ENCODE peak calls at places on chromosome 6, in ten cellular contexts. Y is ovary; Q is tibial artery; H is testis; U is dorsolateral prefrontal cortex; P is CD8-positive, alpha-beta T cell; D is body of pancreas; A is mammary epithelial cell; M is upper lobe of right lung; R is cardiac muscle cell. J is an unnamed sample. For H3K27me3, the result is how much of the 10 kb centered on the place peaks cover.

GRCh38 chr6:84191802-84192201 is 35.6 kb downstream of the CEP162 start:
- DNase-seq in Y (no peak), Q (no peak), H (no peak), U (no peak), P (no peak), D (no peak), A (no peak), M (no peak), R (no peak), J (no peak)

GRCh38 chr6:82589509-82590206 is 226.0 kb downstream of the TPBG start:
- DNase-seq in Y (no peak), Q (no peak), H (no peak), U (no peak), P (no peak), D (no peak), A (peak), M (no peak), R (no peak), J (peak)

GRCh38 chr6:81487489-81487888 is 265.0 kb downstream of the TENT5A start:
- DNase-seq in Y (peak), Q (peak), H (peak), U (peak), P (no peak), D (peak), A (no peak), M (no peak), R (no peak), J (no peak)

GRCh38 chr6:100472674-100473073 is 8.0 kb upstream of the SIM1 start:
- DNase-seq in Y (no peak), Q (no peak), H (no peak), U (no peak), P (no peak), D (no peak), A (peak), M (no peak), R (no peak), J (peak)

GRCh38 chr6:114342086-114342825 is 567 bp downstream of the HS3ST5 start:
- DNase-seq in Y (no peak), Q (no peak), H (peak), U (peak), P (no peak), D (peak), A (peak), M (peak), R (peak), J (no peak)

GRCh38 chr6:139711714-139712585 is 337.5 kb upstream of the CITED2 start:
- DNase-seq in Y (no peak), Q (no peak), H (no peak), U (no peak), P (no peak), D (no peak), A (peak), M (no peak), R (no peak), J (no peak)

GRCh38 chr6:149934249-149935156 is 7.3 kb upstream of the ULBP2 start:
- DNase-seq in Y (peak), Q (no peak), H (peak), U (peak), P (peak), D (peak), A (peak), M (no peak), R (peak), J (peak)

GRCh38 chr6:36024154-36024760 is at the start of gene SLC26A8:
- DNase-seq in Y (peak), Q (no peak), H (peak), U (no peak), P (no peak), D (no peak), A (no peak), M (no peak), R (peak), J (no peak)

GRCh38 chr6:156563710-156564109 is 213.5 kb upstream of the ARID1B start:
- DNase-seq in Y (no peak), Q (no peak), H (no peak), U (no peak), P (no peak), D (no peak), A (no peak), M (no peak), R (peak), J (no peak)

GRCh38 chr6:111646942-111647341 is 41.3 kb upstream of the TRAF3IP2 start:
- DNase-seq in Y (peak), Q (peak), H (peak), U (no peak), P (no peak), D (no peak), A (peak), M (no peak), R (no peak), J (no peak)

GRCh38 chr6:167695831-167696230 is 130.9 kb upstream of the AFDN start:
- DNase-seq in Y (no peak), Q (no peak), H (no peak), U (no peak), P (no peak), D (no peak), A (no peak), M (no peak), R (no peak), J (no peak)

GRCh38 chr6:5084787-5085637 is at the start of gene PPP1R3G:
- DNase-seq in Y (peak), Q (peak), H (peak), U (no peak), P (no peak), D (peak), A (peak), M (peak), R (peak), J (no peak)

GRCh38 chr6:1020837-1021236 is 291.1 kb upstream of the FOXQ1 start:
- DNase-seq in Y (no peak), Q (no peak), H (no peak), U (no peak), P (no peak), D (no peak), A (no peak), M (no peak), R (no peak), J (no peak)

GRCh38 chr6:7169296-7169721 is 61.5 kb downstream of the RREB1 start:
- DNase-seq in Y (no peak), Q (peak), H (no peak), U (no peak), P (no peak), D (peak), A (no peak), M (no peak), R (no peak), J (no peak)

GRCh38 chr6:159981171-159981571 is 12.3 kb downstream of the IGF2R start:
- DNase-seq in Y (no peak), Q (no peak), H (no peak), U (no peak), P (no peak), D (no peak), A (no peak), M (no peak), R (no peak), J (no peak)
- H3K4me3 ChIP-seq in Y (no peak), Q (no peak), H (no peak), U (no peak), P (peak), D (no peak), A (no peak), M (peak), R (no peak), J (no peak)

DNA sequence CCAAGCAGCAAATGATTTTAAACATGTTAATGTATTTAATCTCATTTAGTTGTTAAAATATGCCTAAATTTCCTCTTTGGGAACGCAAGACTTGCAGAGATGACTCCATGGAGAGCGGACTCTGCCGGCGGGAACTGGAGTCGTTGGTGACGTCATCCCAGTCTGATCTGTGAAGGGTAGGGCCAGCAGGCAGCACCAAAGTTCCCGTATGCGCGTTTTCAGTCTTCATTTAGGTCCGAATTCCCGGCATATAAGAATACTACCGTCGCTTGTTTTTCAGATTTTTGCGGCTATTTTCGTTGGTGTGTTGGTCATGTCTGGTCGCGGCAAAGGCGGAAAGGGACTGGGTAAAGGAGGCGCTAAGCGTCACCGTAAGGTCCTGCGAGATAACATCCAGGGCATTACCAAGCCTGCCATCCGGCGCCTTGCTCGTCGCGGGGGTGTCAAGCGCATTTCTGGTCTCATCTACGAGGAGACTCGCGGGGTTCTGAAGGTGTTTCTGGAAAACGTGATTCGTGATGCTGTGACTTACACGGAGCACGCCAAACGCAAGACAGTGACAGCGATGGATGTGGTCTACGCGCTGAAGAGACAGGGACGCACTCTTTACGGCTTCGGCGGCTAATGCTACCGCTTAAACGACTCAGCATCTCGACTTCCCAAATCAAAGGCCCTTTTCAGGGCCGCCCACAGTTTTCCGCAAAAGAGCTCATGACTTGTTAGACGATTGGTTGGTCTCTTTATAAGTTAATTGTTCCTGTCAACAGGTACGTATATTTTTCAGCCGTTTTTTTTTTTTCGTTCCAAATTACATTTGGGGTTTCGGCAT is 117.3 kb downstream of the HFE start:
- DNase-seq in Y (peak), Q (peak), H (peak), U (peak), P (peak), D (peak), A (peak), M (peak), R (peak), J (peak)
- TF ChIP-seq CTCF in Y (no peak), Q (peak), H (no peak), U (peak), P (no peak), D (no peak), A (peak), M (peak), R (peak), J (peak)

GRCh38 chr6:27146706-27147507 is 100.6 kb upstream of the PRSS16 start:
- DNase-seq in Y (peak), Q (peak), H (peak), U (peak), P (peak), D (peak), A (peak), M (peak), R (peak), J (peak)
- H3K27me3 ChIP-seq in Y (under half), Q (under half), H (under half), U (under half), P (under half), D (under half), A (under half), M (under half), R (under half), J (under half)

DNA sequence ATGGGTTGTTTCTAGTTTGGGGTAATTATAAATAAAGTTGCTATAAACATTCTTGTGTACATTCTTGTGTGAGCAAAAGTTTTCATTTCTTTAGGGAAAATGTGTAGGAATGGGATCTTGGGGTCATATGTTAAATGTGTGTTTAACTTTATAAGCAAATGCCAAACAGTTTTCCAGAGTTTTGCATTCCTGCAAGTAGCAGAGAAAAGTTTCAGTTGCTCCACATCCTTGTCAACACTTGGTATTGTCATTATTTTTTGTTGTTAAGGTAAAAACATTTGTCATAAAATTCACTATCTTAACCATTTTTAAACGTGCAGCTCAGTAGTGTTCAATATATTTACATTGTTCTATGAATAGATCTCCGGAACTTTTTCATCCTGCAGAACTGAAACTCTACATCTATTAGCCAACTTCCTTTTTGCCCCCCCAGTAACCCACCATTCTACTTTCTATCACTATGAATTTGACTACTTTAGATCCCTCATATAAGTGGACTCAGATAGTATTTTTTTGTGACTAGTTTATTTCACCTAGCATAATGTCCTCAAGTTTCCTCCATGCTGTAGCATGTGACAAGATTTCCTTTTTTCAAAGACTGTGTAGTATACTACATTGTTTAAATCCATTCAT is 48.4 kb downstream of the PHACTR2 start:
- DNase-seq in Y (no peak), Q (no peak), H (no peak), U (no peak), P (no peak), D (no peak), A (no peak), M (no peak), R (no peak), J (no peak)
- H3K4me3 ChIP-seq in Y (no peak), Q (no peak), H (no peak), U (no peak), P (no peak), D (no peak), A (no peak), M (no peak), R (no peak), J (no peak)

DNA sequence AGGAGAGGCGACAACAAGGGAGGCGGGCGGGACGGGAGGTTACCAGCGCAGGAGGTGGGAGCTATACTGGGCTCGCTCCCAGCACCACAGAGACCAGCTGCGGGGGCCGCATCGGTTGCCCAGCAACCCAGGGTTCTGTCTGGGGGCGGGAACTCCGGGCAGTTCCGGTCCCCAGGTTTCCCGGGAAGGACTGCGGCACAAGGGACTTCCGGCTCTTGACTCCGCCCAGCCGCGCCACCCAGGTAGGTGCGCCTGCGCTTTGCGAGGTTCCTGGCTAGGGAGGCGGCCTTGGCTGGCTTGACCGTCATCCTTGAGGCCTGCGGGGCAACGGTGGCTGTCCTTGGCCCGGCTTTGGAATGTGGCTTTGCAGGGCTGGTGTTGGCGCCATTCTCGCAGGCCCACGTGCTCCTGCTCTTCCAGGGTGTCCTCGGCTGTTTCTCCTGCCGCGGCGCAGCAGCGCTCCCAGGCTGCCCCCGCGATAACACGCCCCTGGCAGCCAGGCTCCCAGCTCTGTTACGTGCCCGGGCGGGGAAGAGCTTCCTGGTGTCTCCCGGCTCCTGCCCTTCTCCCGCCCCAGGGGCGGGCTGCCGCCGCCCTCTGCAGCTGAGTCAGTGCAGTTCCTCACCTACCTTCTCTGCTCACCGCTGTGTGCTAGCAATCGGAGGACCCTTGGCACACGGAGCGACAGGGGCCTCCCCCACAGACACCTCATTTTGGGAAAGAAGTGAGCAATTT is at the start of gene RSPH3:
- DNase-seq in Y (peak), Q (peak), H (peak), U (peak), P (peak), D (peak), A (peak), M (peak), R (peak), J (peak)
- TF ChIP-seq CTCF in Y (no peak), Q (peak), H (no peak), U (no peak), P (no peak), D (no peak), A (no peak), M (peak), R (no peak), J (peak)

DNA sequence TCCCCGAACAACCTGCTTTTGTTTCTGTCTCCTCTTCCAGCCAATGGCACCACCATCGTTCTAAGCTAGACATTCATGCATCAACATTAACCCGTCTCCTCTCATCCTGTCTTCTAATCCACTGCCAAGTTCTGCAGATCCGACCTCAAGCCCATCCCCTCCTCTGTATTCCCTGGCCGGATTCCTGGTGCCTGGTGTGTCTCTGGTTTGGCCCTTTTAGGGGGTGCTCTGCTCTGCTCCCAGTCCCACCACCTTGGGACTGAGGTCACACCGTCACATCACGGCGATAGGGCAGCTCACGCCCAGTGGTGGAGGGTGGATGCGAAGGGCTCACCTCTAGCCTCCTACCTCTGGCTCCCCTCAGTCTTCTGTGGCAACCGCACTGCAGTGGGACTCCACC is 102.5 kb upstream of the AGPAT4 start:
- DNase-seq in Y (no peak), Q (no peak), H (no peak), U (no peak), P (no peak), D (no peak), A (no peak), M (no peak), R (no peak), J (no peak)
- H3K27me3 ChIP-seq in Y (under half), Q (under half), H (under half), U (under half), P (under half), D (under half), A (under half), M (under half), R (under half), J (under half)

GRCh38 chr6:40585661-40586269 is 1.4 kb downstream of the LRFN2 start:
- DNase-seq in Y (no peak), Q (no peak), H (no peak), U (no peak), P (no peak), D (no peak), A (no peak), M (no peak), R (no peak), J (no peak)
- H3K4me3 ChIP-seq in Y (no peak), Q (no peak), H (no peak), U (peak), P (no peak), D (no peak), A (no peak), M (no peak), R (no peak), J (no peak)

DNA sequence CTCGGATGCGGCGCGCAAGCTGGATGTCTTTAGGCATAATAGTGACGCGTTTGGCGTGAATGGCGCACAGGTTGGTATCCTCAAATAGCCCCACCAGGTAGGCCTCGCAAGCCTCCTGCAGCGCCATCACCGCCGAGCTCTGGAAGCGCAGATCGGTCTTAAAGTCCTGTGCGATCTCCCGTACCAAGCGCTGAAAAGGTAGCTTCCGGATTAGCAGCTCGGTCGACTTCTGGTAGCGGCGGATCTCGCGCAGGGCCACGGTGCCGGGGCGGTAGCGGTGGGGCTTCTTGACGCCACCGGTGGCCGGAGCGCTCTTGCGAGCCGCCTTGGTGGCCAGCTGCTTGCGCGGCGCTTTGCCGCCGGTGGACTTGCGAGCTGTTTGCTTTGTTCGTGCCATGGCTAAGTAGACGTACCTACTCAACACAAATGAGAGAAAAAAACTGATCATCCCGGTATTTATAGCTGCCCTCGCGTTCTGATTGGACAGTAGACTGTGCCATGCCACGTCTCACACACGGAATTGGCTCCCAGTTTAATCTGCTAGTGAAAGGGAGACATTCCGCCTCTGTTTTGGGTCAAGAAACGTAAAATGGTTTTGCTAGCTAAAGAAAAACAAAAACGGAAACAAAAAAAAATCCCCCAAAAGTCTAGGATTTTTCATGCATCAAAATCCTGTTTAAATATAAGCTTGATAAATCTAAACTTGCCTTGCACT is 40.1 kb downstream of the OR2B2 start:
- DNase-seq in Y (peak), Q (peak), H (peak), U (no peak), P (peak), D (peak), A (peak), M (peak), R (peak), J (peak)
- TF ChIP-seq CTCF in Y (no peak), Q (no peak), H (no peak), U (no peak), P (peak), D (no peak), A (peak), M (peak), R (peak), J (peak)

DNA sequence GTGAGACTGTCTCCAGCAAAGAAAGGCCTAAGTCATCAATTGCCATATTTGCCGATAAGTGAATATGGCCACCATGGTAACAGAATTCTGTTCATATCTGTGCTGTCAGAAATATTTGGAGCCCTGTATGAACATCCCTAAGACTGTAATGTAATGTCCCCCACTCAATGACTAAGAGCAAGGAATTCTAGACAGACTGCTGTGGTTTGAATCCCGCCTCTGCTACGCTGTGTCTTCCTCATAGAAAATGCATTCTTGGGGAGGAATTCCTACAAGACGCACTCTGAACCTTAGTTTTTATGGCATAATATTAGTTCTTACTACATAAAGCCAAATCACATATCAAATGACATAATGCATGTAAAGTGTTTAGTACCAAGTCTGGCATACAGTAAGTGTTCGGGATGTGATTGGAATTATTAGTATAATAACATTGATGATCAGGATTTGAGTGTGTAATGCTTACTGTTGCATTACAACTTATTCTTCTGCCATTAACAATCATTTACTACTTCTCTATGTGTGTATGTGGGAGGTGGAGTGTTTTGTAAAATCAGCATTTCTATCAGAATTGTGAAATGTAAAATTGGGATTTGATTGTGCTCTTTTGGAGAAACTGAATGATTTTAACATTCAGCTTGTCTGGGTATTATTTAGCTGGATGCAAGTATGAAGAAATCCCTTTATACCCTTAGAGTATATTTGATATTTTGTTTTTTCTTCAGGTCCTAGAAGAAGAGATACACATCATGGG is 103.0 kb downstream of the OLIG3 start:
- DNase-seq in Y (no peak), Q (no peak), H (no peak), U (no peak), P (no peak), D (no peak), A (no peak), M (no peak), R (no peak), J (no peak)
- H3K27me3 ChIP-seq in Y (under half), Q (under half), H (under half), U (under half), P (under half), D (under half), A (under half), M (under half), R (under half), J (under half)